ENCODE peak calls at places on chromosomes 7 and 10, in eight cellular contexts. K is stimulated activated CD8-positive, alpha-beta memory T cell treated with anti-CD3 and anti-CD28 coated beads, Interleukin-2, amount 100 ng/mL, for 48 hours; I is spleen; O is GM20000; V is T-helper 9 cell; Q is RPMI7951; T is activated CD8-positive, alpha-beta memory T cell treated with anti-CD3 and anti-CD28 coated beads for 24 hours; B is gastrocnemius medialis. P is an unnamed sample.

GRCh38 chr7:45886931-45887667 is 1.2 kb upstream of the IGFBP1 start:
- DNase-seq in K (no peak), I (no peak), O (no peak), V (no peak), Q (no peak), T (no peak), B (no peak), P (no peak)

GRCh38 chr7:22344655-22345054 is 12.3 kb downstream of the RAPGEF5 start:
- DNase-seq in K (no peak), I (no peak), O (no peak), V (no peak), Q (no peak), T (no peak), B (no peak), P (no peak)

GRCh38 chr10:63145782-63146181 is 12.7 kb downstream of the NRBF2 start:
- DNase-seq in K (no peak), I (no peak), O (no peak), V (no peak), Q (no peak), T (no peak), B (no peak), P (no peak)

GRCh38 chr7:81111781-81112540 is 193.1 kb upstream of the SEMA3C start:
- DNase-seq in K (no peak), I (no peak), O (no peak), V (no peak), Q (peak; percentile 91), T (no peak), B (no peak), P (no peak)

GRCh38 chr10:124087672-124088634 is 5.4 kb downstream of the CHST15 start:
- DNase-seq in K (no peak), I (no peak), O (no peak), V (no peak), Q (peak; percentile 69), T (no peak), B (peak; percentile 43), P (no peak)

GRCh38 chr7:87110778-87111177 is 41.5 kb upstream of the DMTF1 start:
- DNase-seq in K (no peak), I (no peak), O (no peak), V (no peak), Q (peak; percentile 1), T (no peak), B (no peak), P (no peak)

GRCh38 chr7:127652333-127653248 is 597 bp downstream of the SND1 start:
- DNase-seq in K (no peak), I (no peak), O (no peak), V (no peak), Q (peak; percentile 41), T (no peak), B (no peak), P (no peak)

GRCh38 chr7:22675917-22676343 is 51.1 kb upstream of the IL6 start:
- DNase-seq in K (no peak), I (no peak), O (no peak), V (no peak), Q (peak; percentile 78), T (no peak), B (no peak), P (no peak)

GRCh38 chr10:65950075-65950474 is 975.8 kb upstream of the LRRTM3 start:
- DNase-seq in K (no peak), I (no peak), O (no peak), V (no peak), Q (peak; percentile 1), T (no peak), B (no peak), P (no peak)

GRCh38 chr7:136857573-136857972 is 10.9 kb upstream of the CHRM2 start:
- DNase-seq in K (no peak), I (no peak), O (no peak), V (no peak), Q (peak; percentile 47), T (no peak), B (no peak), P (no peak)

GRCh38 chr10:79331709-79332108 is 15.6 kb upstream of the PPIF start:
- DNase-seq in K (peak; percentile 76), I (peak; percentile 85), O (peak; percentile 82), V (peak; percentile 52), Q (peak; percentile 94), T (peak; percentile 85), B (no peak), P (peak; percentile 81)

GRCh38 chr7:69963388-69963787 is 365.1 kb downstream of the AUTS2 start:
- DNase-seq in K (no peak), I (no peak), O (no peak), V (no peak), Q (no peak), T (no peak), B (no peak), P (no peak)

GRCh38 chr10:17923728-17924127 is 28.0 kb upstream of the SLC39A12 start:
- DNase-seq in K (no peak), I (no peak), O (no peak), V (no peak), Q (peak; percentile 77), T (no peak), B (peak; percentile 27), P (no peak)

GRCh38 chr10:59091239-59091638 is 85.2 kb upstream of the PHYHIPL start:
- DNase-seq in K (no peak), I (no peak), O (no peak), V (no peak), Q (no peak), T (no peak), B (no peak), P (no peak)

GRCh38 chr10:71367279-71367678 is 29.4 kb upstream of the CDH23 start:
- DNase-seq in K (no peak), I (peak; percentile 41), O (no peak), V (no peak), Q (no peak), T (no peak), B (no peak), P (no peak)

GRCh38 chr7:45589915-45590678 is 15.9 kb downstream of the ADCY1 start:
- DNase-seq in K (no peak), I (peak; percentile 53), O (no peak), V (no peak), Q (no peak), T (no peak), B (no peak), P (no peak)

GRCh38 chr7:111541067-111541466 is 21.2 kb downstream of the IMMP2L start:
- DNase-seq in K (no peak), I (no peak), O (no peak), V (no peak), Q (no peak), T (no peak), B (no peak), P (no peak)

GRCh38 chr7:66335318-66335717 is 130.2 kb downstream of the TPST1 start:
- DNase-seq in K (no peak), I (no peak), O (no peak), V (no peak), Q (no peak), T (no peak), B (no peak), P (no peak)

GRCh38 chr10:28661035-28661434 is 16.3 kb upstream of the BAMBI start:
- DNase-seq in K (no peak), I (no peak), O (no peak), V (no peak), Q (peak; percentile 83), T (peak; percentile 15), B (no peak), P (no peak)

GRCh38 chr7:92766461-92767003 is 69.8 kb downstream of the CDK6 start:
- DNase-seq in K (no peak), I (no peak), O (no peak), V (no peak), Q (peak; percentile 60), T (no peak), B (no peak), P (no peak)

GRCh38 chr7:157041514-157042277 is 31.2 kb upstream of the MNX1 start:
- DNase-seq in K (no peak), I (no peak), O (no peak), V (no peak), Q (peak; percentile 45), T (no peak), B (no peak), P (no peak)

GRCh38 chr7:68509054-68509453 is 1089.2 kb upstream of the AUTS2 start:
- DNase-seq in K (no peak), I (no peak), O (no peak), V (no peak), Q (no peak), T (no peak), B (no peak), P (no peak)

GRCh38 chr10:47295411-47295810 is 4.6 kb upstream of the GDF10 start:
- DNase-seq in K (no peak), I (no peak), O (no peak), V (no peak), Q (no peak), T (no peak), B (no peak), P (no peak)

GRCh38 chr10:72242675-72243074 is 26.6 kb upstream of the ASCC1 start:
- DNase-seq in K (no peak), I (peak; percentile 84), O (no peak), V (no peak), Q (peak; percentile 85), T (peak; percentile 63), B (peak; percentile 79), P (no peak)

P was measured in GM12878.